ENCODE peak calls at places on chromosomes 16 and 17, in eight cellular contexts. W is esophagus squamous epithelium, I is A549, E is GM13977, T is WERI-Rb-1, M is uterus, A is endothelial cell, G is lung. L is an unnamed sample.

GRCh38 chr16:82062645-82063058 is 27.6 kb downstream of the HSD17B2 start:
- DNase-seq in W (no peak), I (no peak), E (no peak), T (no peak), M (peak), A (no peak), G (peak), L (no peak)

GRCh38 chr17:76261421-76262215 is 3.5 kb upstream of the UBALD2 start:
- DNase-seq in W (no peak), I (no peak), E (peak), T (no peak), M (no peak), A (peak), G (no peak), L (no peak)

GRCh38 chr16:14409563-14409962 is 220.5 kb downstream of the PARN start:
- DNase-seq in W (no peak), I (peak), E (no peak), T (no peak), M (peak), A (no peak), G (no peak), L (no peak)

GRCh38 chr16:967546-968295 is 3.1 kb downstream of the LMF1 start:
- DNase-seq in W (no peak), I (no peak), E (no peak), T (no peak), M (no peak), A (no peak), G (no peak), L (no peak)

GRCh38 chr17:13352747-13353415 is 248.8 kb downstream of the HS3ST3A1 start:
- DNase-seq in W (no peak), I (no peak), E (no peak), T (no peak), M (no peak), A (no peak), G (no peak), L (no peak)

GRCh38 chr17:67999291-67999911 is 3.1 kb upstream of the C17orf58 start:
- DNase-seq in W (no peak), I (no peak), E (no peak), T (no peak), M (no peak), A (no peak), G (no peak), L (no peak)

GRCh38 chr17:27573971-27574525 is 56.9 kb upstream of the LGALS9 start:
- DNase-seq in W (no peak), I (peak), E (no peak), T (no peak), M (no peak), A (no peak), G (no peak), L (no peak)

GRCh38 chr17:72520665-72521303 is 400.0 kb downstream of the SOX9 start:
- DNase-seq in W (no peak), I (no peak), E (peak), T (no peak), M (no peak), A (no peak), G (no peak), L (no peak)

GRCh38 chr17:67221062-67221998 is 23.7 kb downstream of the HELZ start:
- DNase-seq in W (no peak), I (peak), E (peak), T (peak), M (no peak), A (peak), G (no peak), L (no peak)

GRCh38 chr17:44981221-44981968 is 13.3 kb upstream of the C1QL1 start:
- DNase-seq in W (no peak), I (peak), E (no peak), T (no peak), M (no peak), A (no peak), G (no peak), L (no peak)

GRCh38 chr16:68711421-68712139 is 25.5 kb upstream of the CDH1 start:
- DNase-seq in W (no peak), I (no peak), E (no peak), T (no peak), M (no peak), A (peak), G (no peak), L (no peak)

GRCh38 chr16:50394215-50394802 is 25.5 kb upstream of the BRD7 start:
- DNase-seq in W (no peak), I (no peak), E (no peak), T (no peak), M (no peak), A (no peak), G (peak), L (no peak)

GRCh38 chr16:27869411-27869810 is 194.1 kb downstream of the GSG1L start:
- DNase-seq in W (no peak), I (no peak), E (no peak), T (no peak), M (no peak), A (no peak), G (no peak), L (no peak)

GRCh38 chr16:1468456-1468855 is 6.4 kb downstream of the CLCN7 start:
- DNase-seq in W (no peak), I (no peak), E (no peak), T (no peak), M (no peak), A (no peak), G (no peak), L (no peak)

GRCh38 chr16:17448640-17449638 is 21.8 kb downstream of the XYLT1 start:
- DNase-seq in W (no peak), I (no peak), E (peak), T (no peak), M (no peak), A (no peak), G (peak), L (no peak)

GRCh38 chr16:78227855-78228254 is 128.4 kb downstream of the WWOX start:
- DNase-seq in W (no peak), I (no peak), E (no peak), T (no peak), M (peak), A (no peak), G (peak), L (no peak)

GRCh38 chr16:51154271-51155171 is 3.5 kb upstream of the SALL1 start:
- DNase-seq in W (no peak), I (no peak), E (no peak), T (peak), M (peak), A (peak), G (no peak), L (no peak)

GRCh38 chr16:27220120-27220519 is 16.8 kb downstream of the KDM8 start:
- DNase-seq in W (no peak), I (no peak), E (no peak), T (no peak), M (no peak), A (no peak), G (no peak), L (no peak)

GRCh38 chr17:77011173-77012011 is 129.4 kb upstream of the SEC14L1 start:
- DNase-seq in W (no peak), I (peak), E (no peak), T (peak), M (no peak), A (peak), G (no peak), L (no peak)

GRCh38 chr17:45722161-45722560 is 62.0 kb upstream of the CRHR1 start:
- DNase-seq in W (no peak), I (peak), E (no peak), T (peak), M (no peak), A (peak), G (no peak), L (no peak)

GRCh38 chr16:23283571-23283970 is 18.5 kb upstream of the SCNN1B start:
- DNase-seq in W (no peak), I (no peak), E (no peak), T (no peak), M (no peak), A (no peak), G (no peak), L (no peak)

GRCh38 chr17:8479431-8479947 is 43.8 kb downstream of the NDEL1 start:
- DNase-seq in W (no peak), I (no peak), E (no peak), T (no peak), M (no peak), A (no peak), G (no peak), L (no peak)

GRCh38 chr16:88645455-88645854 is 5.4 kb downstream of the CYBA start:
- DNase-seq in W (no peak), I (no peak), E (no peak), T (no peak), M (no peak), A (no peak), G (no peak), L (no peak)

GRCh38 chr16:88645941-88646340 is 4.9 kb downstream of the CYBA start:
- DNase-seq in W (no peak), I (no peak), E (no peak), T (no peak), M (no peak), A (no peak), G (no peak), L (no peak)

GRCh38 chr16:88643546-88643932 is 5.2 kb downstream of the IL17C start:
- DNase-seq in W (no peak), I (no peak), E (no peak), T (no peak), M (no peak), A (no peak), G (no peak), L (no peak)

GRCh38 chr16:88640520-88641247 is 2.3 kb downstream of the IL17C start:
- DNase-seq in W (no peak), I (no peak), E (no peak), T (no peak), M (no peak), A (no peak), G (no peak), L (no peak)

DNA sequence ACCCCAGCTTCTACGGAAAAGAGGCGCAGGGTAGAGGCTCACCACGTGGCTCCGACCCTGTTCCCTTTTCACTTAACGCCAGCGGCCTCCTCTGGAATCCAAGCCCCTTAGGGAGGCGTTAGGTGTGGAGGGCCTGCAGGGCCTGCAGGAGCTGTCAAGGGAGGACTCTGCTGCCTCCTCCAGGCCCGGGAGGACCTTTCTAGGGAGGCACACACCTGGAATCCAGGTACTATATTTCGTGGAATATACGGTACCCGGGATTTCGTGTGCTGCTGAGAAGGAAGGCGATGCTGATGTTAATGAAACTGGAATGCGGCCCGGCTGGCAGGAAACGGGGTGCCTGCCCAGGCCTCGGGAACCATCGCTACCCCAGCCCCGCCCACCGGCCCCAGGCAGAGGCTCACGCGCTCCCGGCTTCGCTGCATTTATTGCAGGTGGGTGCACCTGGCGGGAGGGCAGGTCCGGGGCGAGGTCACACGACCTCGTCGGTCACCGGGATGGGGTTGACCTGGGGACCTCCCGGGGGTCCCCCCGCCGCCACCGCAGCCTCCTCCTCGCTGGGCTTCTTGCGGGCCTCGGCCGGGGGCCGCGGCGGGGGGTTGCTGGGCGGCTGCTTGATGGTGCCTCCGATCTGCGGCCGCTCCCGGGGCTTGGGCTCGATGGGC is 4.6 kb downstream of the IL17C start:
- DNase-seq in W (no peak), I (no peak), E (no peak), T (no peak), M (no peak), A (no peak), G (no peak), L (no peak)
- TF ChIP-seq CTCF in W (no peak), I (no peak), E (no peak), T (no peak), M (no peak), A (no peak), G (no peak), L (no peak)

DNA sequence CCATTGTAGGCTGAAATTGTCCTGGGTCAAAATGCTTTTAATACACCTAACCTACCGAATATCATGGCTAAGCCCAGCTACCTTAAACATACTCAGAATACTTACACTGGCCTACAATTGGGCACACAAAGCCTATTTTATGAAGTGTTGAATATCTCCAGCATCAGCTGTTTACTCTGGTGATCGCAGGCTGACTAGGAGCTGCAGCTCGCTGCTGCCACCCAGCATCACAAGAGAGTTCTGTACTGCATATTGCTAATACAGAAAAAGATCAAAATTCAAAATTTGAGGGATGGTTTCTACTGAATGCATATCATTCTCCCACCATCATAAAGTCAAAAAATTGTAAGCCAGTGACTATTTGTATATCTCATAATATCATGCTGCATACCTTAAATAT is 55.3 kb downstream of the ULK2 start:
- DNase-seq in W (no peak), I (peak), E (no peak), T (peak), M (no peak), A (no peak), G (no peak), L (no peak)
- TF ChIP-seq CTCF in W (no peak), I (peak), E (peak), T (peak), M (no peak), A (no peak), G (no peak), L (no peak)

GRCh38 chr16:61948414-61948813 is 87.8 kb downstream of the CDH8 start:
- DNase-seq in W (no peak), I (no peak), E (no peak), T (no peak), M (no peak), A (no peak), G (no peak), L (no peak)

DNA sequence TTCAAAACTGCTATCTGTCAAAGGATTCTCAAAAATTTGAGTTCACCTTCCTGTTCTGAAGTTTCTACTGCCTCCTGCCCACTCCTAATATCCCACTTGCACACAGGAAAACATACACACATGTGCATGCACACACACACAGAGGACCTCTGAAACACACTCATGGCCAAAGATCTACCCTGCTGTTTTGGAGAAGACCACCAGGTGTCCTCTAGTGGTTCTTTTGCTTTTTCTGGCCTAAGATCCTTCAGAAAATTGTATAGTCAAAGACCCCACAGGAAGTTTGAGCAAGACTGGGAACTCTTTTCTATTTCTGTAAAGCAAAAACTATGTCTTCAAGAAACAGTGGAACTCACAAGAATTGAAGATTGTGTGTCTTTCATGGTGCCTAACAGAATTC is 90.2 kb downstream of the CDH8 start:
- DNase-seq in W (no peak), I (no peak), E (no peak), T (no peak), M (no peak), A (no peak), G (no peak), L (no peak)
- TF ChIP-seq CTCF in W (no peak), I (no peak), E (no peak), T (no peak), M (no peak), A (peak), G (no peak), L (peak)

GRCh38 chr16:19114359-19115147 is 789 bp downstream of the ITPRIPL2 start:
- DNase-seq in W (no peak), I (peak), E (peak), T (no peak), M (peak), A (peak), G (peak), L (no peak)

GRCh38 chr16:19118938-19119431 is 5.2 kb downstream of the ITPRIPL2 start:
- DNase-seq in W (no peak), I (peak), E (no peak), T (no peak), M (peak), A (no peak), G (peak), L (no peak)

GRCh38 chr16:19116711-19117449 is 3.1 kb downstream of the ITPRIPL2 start:
- DNase-seq in W (no peak), I (no peak), E (no peak), T (no peak), M (no peak), A (no peak), G (no peak), L (no peak)

GRCh38 chr16:19113577-19114358 is at the start of gene ITPRIPL2:
- DNase-seq in W (no peak), I (peak), E (peak), T (peak), M (peak), A (peak), G (peak), L (peak)

DNA sequence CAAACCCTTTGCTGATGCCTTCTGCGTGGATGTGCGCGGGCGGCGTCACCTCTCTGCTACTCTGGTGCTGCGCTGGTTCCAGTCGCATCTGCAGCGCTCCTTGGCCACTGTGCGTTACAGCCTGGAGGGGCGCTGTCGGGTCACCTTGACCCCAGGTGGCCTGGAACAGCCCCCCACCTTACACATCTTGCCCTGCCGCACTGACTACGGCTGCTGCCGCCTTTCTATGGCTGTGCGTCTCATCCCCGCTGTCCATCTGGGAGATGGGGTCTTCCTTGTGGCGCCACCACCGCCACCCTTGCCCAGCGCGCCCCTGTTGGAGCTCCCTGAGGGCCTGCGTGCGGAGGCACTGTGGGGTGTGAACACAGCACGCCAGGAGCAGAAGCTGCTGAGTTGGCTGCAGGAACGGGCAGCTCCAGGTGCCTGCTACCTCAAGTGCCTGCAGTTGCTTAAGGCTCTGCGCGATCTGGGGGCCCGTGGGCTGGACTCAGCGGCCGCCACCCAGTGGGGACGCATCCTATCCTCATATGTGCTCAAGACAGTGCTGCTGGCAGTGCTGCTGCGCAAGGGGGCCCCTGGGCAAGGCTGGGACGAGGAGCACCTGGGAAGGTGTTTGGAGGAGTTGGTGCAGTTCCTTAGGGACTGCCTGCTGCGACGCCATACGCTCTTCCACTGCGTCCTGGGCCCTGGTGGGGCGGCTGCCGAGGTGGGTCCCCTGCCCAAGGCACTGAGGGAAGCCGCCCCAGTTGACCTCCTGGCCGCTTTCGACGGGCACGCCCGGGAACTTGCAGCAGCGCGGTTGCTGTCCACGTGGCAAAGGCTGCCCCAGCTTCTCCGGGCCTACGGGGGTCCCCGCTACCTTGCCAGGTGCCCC is 1.6 kb downstream of the ITPRIPL2 start:
- DNase-seq in W (no peak), I (no peak), E (no peak), T (no peak), M (no peak), A (no peak), G (no peak), L (no peak)
- TF ChIP-seq CTCF in W (no peak), I (no peak), E (no peak), T (peak), M (no peak), A (peak), G (no peak), L (no peak)

DNA sequence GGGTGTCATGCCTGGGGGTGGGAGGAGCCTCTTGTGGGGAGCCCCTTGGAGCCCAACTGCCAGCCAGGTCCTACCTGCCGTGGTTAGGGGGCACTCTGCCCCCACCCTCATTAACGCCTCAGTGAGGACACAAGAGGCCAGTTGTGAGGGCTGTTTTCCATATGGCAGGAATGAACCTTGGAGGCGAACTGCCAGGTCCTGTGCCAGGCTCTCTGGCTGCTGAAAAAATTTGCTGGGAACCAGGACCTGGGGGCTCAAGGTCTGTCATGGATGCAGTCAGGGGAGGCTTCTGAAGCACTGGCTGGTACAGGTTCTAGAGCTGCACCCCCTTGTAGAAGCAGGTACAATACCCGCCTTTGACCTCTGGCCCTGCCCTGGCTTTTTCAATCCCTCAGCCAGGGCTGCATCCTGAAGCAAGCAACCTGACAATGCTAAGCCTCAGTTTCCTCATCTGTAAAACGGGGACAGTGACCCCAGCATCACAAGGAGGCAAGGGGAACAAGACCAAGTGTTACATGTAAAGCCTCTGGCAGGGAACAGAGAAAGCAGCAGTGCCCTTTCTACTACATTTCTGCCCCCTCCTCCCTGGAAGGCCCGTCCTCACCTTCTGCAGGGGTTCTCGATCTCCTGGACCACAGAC is 27.9 kb downstream of the LRRC75A start:
- DNase-seq in W (no peak), I (no peak), E (no peak), T (no peak), M (no peak), A (no peak), G (no peak), L (no peak)
- TF ChIP-seq CTCF in W (no peak), I (no peak), E (no peak), T (no peak), M (no peak), A (no peak), G (no peak), L (no peak)

GRCh38 chr17:5705081-5705875 is 121.0 kb upstream of the NLRP1 start:
- DNase-seq in W (no peak), I (no peak), E (no peak), T (peak), M (no peak), A (peak), G (no peak), L (no peak)
- TF ChIP-seq CTCF in W (no peak), I (peak), E (peak), T (peak), M (no peak), A (peak), G (no peak), L (peak)